ENCODE peak calls at places on chromosomes 13 and 19, in five cellular contexts. I is Peyer's patch, H is heart right ventricle, N is Calu3, M is AG04449. V is an unnamed sample.

GRCh38 chr13:113917096-113917495 is 53.2 kb upstream of the GAS6 start:
- DNase-seq in I (no peak), H (no peak), N (no peak), M (no peak), V (no peak)

GRCh38 chr19:1632462-1633268 is 19.8 kb downstream of the TCF3 start:
- DNase-seq in I (peak), H (no peak), N (no peak), M (no peak), V (no peak)

GRCh38 chr19:7500811-7501450 is 12.1 kb upstream of the PEX11G start:
- DNase-seq in I (peak), H (no peak), N (peak), M (no peak), V (no peak)

GRCh38 chr19:46394398-46394797 is 19.0 kb downstream of the CCDC8 start:
- DNase-seq in I (no peak), H (no peak), N (no peak), M (no peak), V (no peak)

GRCh38 chr13:99860736-99861135 is 110.8 kb downstream of the ZIC5 start:
- DNase-seq in I (no peak), H (no peak), N (no peak), M (no peak), V (no peak)

GRCh38 chr13:19618925-19619324 is 14.5 kb upstream of the MPHOSPH8 start:
- DNase-seq in I (no peak), H (no peak), N (peak), M (no peak), V (no peak)

GRCh38 chr19:50567052-50567841 is 988 bp downstream of the LRRC4B start:
- DNase-seq in I (no peak), H (no peak), N (no peak), M (no peak), V (peak)

GRCh38 chr13:86446311-86446710 is 647.1 kb upstream of the SLITRK6 start:
- DNase-seq in I (no peak), H (no peak), N (no peak), M (no peak), V (peak)

GRCh38 chr13:97786510-97786909 is 167.0 kb upstream of the IPO5 start:
- DNase-seq in I (no peak), H (no peak), N (no peak), M (no peak), V (no peak)

GRCh38 chr13:29428310-29428991 is 167.0 kb downstream of the SLC7A1 start:
- DNase-seq in I (no peak), H (peak), N (peak), M (no peak), V (no peak)

GRCh38 chr19:38527466-38528136 is 90.2 kb downstream of the MAP4K1 start:
- DNase-seq in I (no peak), H (no peak), N (no peak), M (no peak), V (no peak)

GRCh38 chr13:40207110-40207478 is 459.3 kb downstream of the FOXO1 start:
- DNase-seq in I (no peak), H (no peak), N (no peak), M (no peak), V (no peak)

GRCh38 chr13:91058066-91058465 is 289.4 kb upstream of the MIR17HG start:
- DNase-seq in I (no peak), H (no peak), N (no peak), M (no peak), V (no peak)

GRCh38 chr13:43981091-43981490 is 101.4 kb downstream of the LACC1 start:
- DNase-seq in I (no peak), H (no peak), N (no peak), M (no peak), V (no peak)

GRCh38 chr13:44323754-44324153 is 49.9 kb upstream of the SERP2 start:
- DNase-seq in I (no peak), H (no peak), N (no peak), M (no peak), V (no peak)

GRCh38 chr19:28586501-28586900 is 626.5 kb downstream of the UQCRFS1 start:
- DNase-seq in I (no peak), H (no peak), N (no peak), M (no peak), V (no peak)

GRCh38 chr13:99655351-99656091 is 154.2 kb downstream of the TM9SF2 start:
- DNase-seq in I (peak), H (no peak), N (peak), M (no peak), V (no peak)

GRCh38 chr19:16143399-16144215 is at the start of gene HSH2D:
- DNase-seq in I (peak), H (no peak), N (peak), M (no peak), V (no peak)

GRCh38 chr19:55642153-55643002 is 1.1 kb upstream of the ZNF581 start:
- DNase-seq in I (peak), H (peak), N (peak), M (no peak), V (no peak)

GRCh38 chr19:38209671-38210457 is 14.2 kb downstream of the DPF1 start:
- DNase-seq in I (peak), H (peak), N (no peak), M (no peak), V (no peak)

GRCh38 chr13:95676100-95676774 is 702 bp upstream of the DNAJC3 start:
- DNase-seq in I (no peak), H (peak), N (peak), M (no peak), V (no peak)

GRCh38 chr19:12139885-12140544 is at the start of gene ZNF20:
- DNase-seq in I (peak), H (peak), N (peak), M (peak), V (peak)

GRCh38 chr19:12141405-12141736 is 1.2 kb upstream of the ZNF20 start:
- DNase-seq in I (no peak), H (no peak), N (no peak), M (no peak), V (no peak)

GRCh38 chr19:12139309-12139708 is 841 bp downstream of the ZNF20 start:
- DNase-seq in I (no peak), H (no peak), N (no peak), M (no peak), V (no peak)

GRCh38 chr19:12140545-12141404 is 625 bp upstream of the ZNF20 start:
- DNase-seq in I (peak), H (peak), N (peak), M (peak), V (no peak)

GRCh38 chr19:12137541-12137940 is 2.6 kb downstream of the ZNF20 start:
- DNase-seq in I (no peak), H (no peak), N (no peak), M (no peak), V (no peak)
- TF ChIP-seq CTCF in I (peak), H (peak), N (no peak), M (no peak), V (peak)

GRCh38 chr13:26497991-26498423 is 59.5 kb upstream of the WASF3 start:
- DNase-seq in I (no peak), H (no peak), N (no peak), M (peak), V (no peak)
- TF ChIP-seq CTCF in I (no peak), H (no peak), N (no peak), M (no peak), V (no peak)

GRCh38 chr19:36331353-36332228 is 47.4 kb downstream of the ZFP14 start:
- DNase-seq in I (peak), H (peak), N (peak), M (peak), V (peak)
- TF ChIP-seq CTCF in I (no peak), H (no peak), N (no peak), M (peak), V (peak)

GRCh38 chr19:47740866-47741519 is 4.4 kb upstream of the NOP53 start:
- DNase-seq in I (no peak), H (no peak), N (no peak), M (no peak), V (no peak)

GRCh38 chr19:47742636-47743035 is 2.7 kb upstream of the NOP53 start:
- DNase-seq in I (no peak), H (no peak), N (no peak), M (no peak), V (no peak)

GRCh38 chr19:47741544-47742125 is 3.7 kb upstream of the NOP53 start:
- DNase-seq in I (no peak), H (no peak), N (no peak), M (no peak), V (no peak)

GRCh38 chr19:47749326-47749725 is 4.0 kb downstream of the NOP53 start:
- DNase-seq in I (no peak), H (no peak), N (no peak), M (no peak), V (no peak)

DNA sequence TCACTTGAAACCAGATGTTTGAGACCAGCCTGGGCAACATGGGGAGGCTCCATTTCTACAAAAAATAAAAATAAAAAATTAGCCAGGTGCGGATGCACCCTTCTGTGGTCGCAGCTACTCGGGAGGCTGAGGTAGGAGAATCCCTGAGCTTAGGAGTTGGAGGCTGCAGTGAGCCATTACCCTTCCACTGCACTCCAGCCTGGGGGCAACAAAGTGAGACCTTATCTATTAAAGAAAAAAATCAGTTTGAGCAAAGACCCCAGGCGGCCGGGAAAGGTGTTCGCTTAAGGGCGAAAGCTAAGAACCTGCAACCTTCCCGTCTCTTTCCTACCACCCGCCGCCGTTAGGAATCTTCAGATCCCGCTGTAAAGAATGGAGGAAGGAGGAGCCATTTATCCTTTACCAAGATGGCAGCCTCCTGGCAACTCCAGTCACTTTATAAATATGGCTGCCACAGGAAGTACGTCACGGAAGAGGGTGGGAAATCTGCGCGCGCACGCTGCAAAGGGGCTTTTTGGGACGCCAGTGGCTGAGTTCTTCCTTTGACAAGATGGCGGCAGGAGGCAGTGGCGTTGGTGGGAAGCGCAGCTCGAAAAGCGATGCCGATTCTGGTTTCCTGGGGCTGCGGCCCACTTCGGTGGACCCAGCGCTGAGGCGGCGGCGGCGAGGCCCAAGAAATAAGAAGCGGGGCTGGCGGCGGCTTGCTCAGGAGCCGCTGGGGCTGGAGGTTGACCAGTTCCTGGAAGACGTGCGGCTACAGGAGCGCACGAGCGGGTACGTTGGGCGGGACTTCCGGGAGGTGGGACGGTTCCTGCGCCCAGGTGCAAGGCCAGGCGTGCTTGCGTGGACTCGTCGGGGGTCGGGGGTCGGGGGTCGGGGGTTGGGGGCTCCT is at the start of gene NOP53:
- DNase-seq in I (peak), H (peak), N (peak), M (peak), V (no peak)
- TF ChIP-seq CTCF in I (peak), H (no peak), N (no peak), M (no peak), V (no peak)

GRCh38 chr13:101155920-101156319 is 260.4 kb downstream of the NALCN start:
- DNase-seq in I (no peak), H (no peak), N (no peak), M (no peak), V (no peak)
- TF ChIP-seq CTCF in I (no peak), H (no peak), N (no peak), M (no peak), V (peak)

GRCh38 chr19:11482384-11483050 is 1.7 kb upstream of the ELAVL3 start:
- DNase-seq in I (peak), H (peak), N (peak), M (peak), V (no peak)
- TF ChIP-seq CTCF in I (peak), H (peak), N (peak), M (peak), V (peak)

GRCh38 chr19:2973229-2973628 is 4.1 kb upstream of the TLE6 start:
- DNase-seq in I (no peak), H (peak), N (no peak), M (no peak), V (no peak)
- TF ChIP-seq CTCF in I (no peak), H (no peak), N (no peak), M (no peak), V (no peak)

GRCh38 chr13:73544175-73544574 is 485.4 kb downstream of the KLF5 start:
- DNase-seq in I (no peak), H (no peak), N (no peak), M (no peak), V (no peak)
- TF ChIP-seq CTCF in I (peak), H (no peak), N (no peak), M (no peak), V (peak)